ENCODE peak calls at places on chromosomes 16 and 17, in five cellular contexts. Z is transverse colon, R is BJ, N is fibroblast of the conjunctiva, U is neural progenitor cell. F is an unnamed sample.

GRCh38 chr17:12744298-12744697 is 45.0 kb upstream of the ARHGAP44 start:
- DNase-seq in N (no peak), R (no peak), Z (no peak), U (no peak), F (peak; percentile 39)

GRCh38 chr16:11052080-11052808 is 107.9 kb downstream of the CLEC16A start:
- DNase-seq in R (no peak), U (no peak), N (no peak), Z (peak; percentile 41), F (peak; percentile 10)

GRCh38 chr16:87764600-87765472 is 950 bp downstream of the KLHDC4 start:
- DNase-seq in U (no peak), Z (no peak), R (no peak), N (no peak), F (peak; percentile 14)

GRCh38 chr16:47887496-47887895 is 268.3 kb downstream of the ABCC12 start:
- DNase-seq in U (peak; percentile 47), N (no peak), Z (no peak), R (no peak), F (no peak)

GRCh38 chr16:19884611-19885455 is at the start of gene GPRC5B:
- DNase-seq in R (no peak), U (peak; percentile 85), N (no peak), Z (peak; percentile 34), F (peak; percentile 39)

GRCh38 chr16:57838161-57838560 is 35.9 kb upstream of the KIFC3 start:
- DNase-seq in Z (no peak), U (no peak), N (no peak), R (no peak), F (no peak)

GRCh38 chr16:66750279-66751134 is 902 bp downstream of the DYNC1LI2 start:
- DNase-seq in U (no peak), R (no peak), N (no peak), Z (no peak), F (peak; percentile 16)

GRCh38 chr16:3121843-3122467 is 9.6 kb downstream of the ZNF205 start:
- DNase-seq in Z (no peak), U (no peak), R (no peak), N (no peak), F (no peak)

GRCh38 chr17:61284174-61284573 is 115.5 kb upstream of the TBX2 start:
- DNase-seq in Z (no peak), U (no peak), N (no peak), R (peak; percentile 64), F (no peak)

GRCh38 chr16:23706439-23706838 is 6.6 kb downstream of the ERN2 start:
- DNase-seq in U (no peak), R (no peak), N (no peak), Z (no peak), F (no peak)

GRCh38 chr17:27224526-27225315 is 69.2 kb upstream of the WSB1 start:
- DNase-seq in U (no peak), Z (no peak), N (no peak), R (no peak), F (peak; percentile 12)

GRCh38 chr16:30491744-30492308 is 19.3 kb downstream of the ITGAL start:
- DNase-seq in U (no peak), R (peak; percentile 48), N (peak; percentile 37), Z (peak; percentile 24), F (peak; percentile 48)

F was measured in small intestine.